ENCODE peak calls at places on chromosome 16, in four cellular contexts. One of them, this sample, is unnamed.

GRCh38 chr16:54787045-54787444 is 143.6 kb upstream of the IRX5 start:
- DNase-seq in HepG2: no peak
- DNase-seq in K562: no peak
- DNase-seq in GM12878: no peak
- DNase-seq in this sample: no peak

GRCh38 chr16:49365711-49366509 is 7.7 kb upstream of the C16orf78 start:
- DNase-seq in K562: no peak
- DNase-seq in HepG2: no peak
- DNase-seq in GM12878: peak
- DNase-seq in this sample: no peak

GRCh38 chr16:83520596-83520995 is 287.2 kb upstream of the HSBP1 start:
- DNase-seq in HepG2: no peak
- DNase-seq in K562: no peak
- DNase-seq in GM12878: no peak
- DNase-seq in this sample: no peak

GRCh38 chr16:70685061-70685937 is 554 bp downstream of the MTSS2 start:
- DNase-seq in GM12878: no peak
- DNase-seq in HepG2: no peak
- DNase-seq in K562: no peak
- DNase-seq in this sample: peak

GRCh38 chr16:20803192-20803560 is 3.1 kb downstream of the ERI2 start:
- DNase-seq in HepG2: no peak
- DNase-seq in GM12878: no peak
- DNase-seq in K562: no peak
- DNase-seq in this sample: no peak

GRCh38 chr16:84212631-84213030 is 21.7 kb downstream of the ADAD2 start:
- DNase-seq in GM12878: no peak
- DNase-seq in K562: no peak
- DNase-seq in HepG2: no peak
- DNase-seq in this sample: no peak

GRCh38 chr16:89155851-89156739 is 15.5 kb upstream of the CDH15 start:
- DNase-seq in GM12878: no peak
- DNase-seq in K562: no peak
- DNase-seq in HepG2: no peak
- DNase-seq in this sample: no peak

GRCh38 chr16:12625068-12625467 is 178.6 kb downstream of the CPPED1 start:
- DNase-seq in HepG2: no peak
- DNase-seq in GM12878: no peak
- DNase-seq in K562: no peak
- DNase-seq in this sample: no peak

GRCh38 chr16:84199861-84200260 is 8.9 kb downstream of the ADAD2 start:
- DNase-seq in K562: no peak
- DNase-seq in GM12878: no peak
- DNase-seq in HepG2: no peak
- DNase-seq in this sample: no peak

GRCh38 chr16:72255785-72256184 is 83.8 kb upstream of the PMFBP1 start:
- DNase-seq in HepG2: no peak
- DNase-seq in K562: no peak
- DNase-seq in GM12878: no peak
- DNase-seq in this sample: no peak

GRCh38 chr16:87391324-87391949 is 699 bp upstream of the MAP1LC3B start:
- DNase-seq in K562: no peak
- DNase-seq in HepG2: peak
- DNase-seq in GM12878: no peak
- DNase-seq in this sample: no peak

GRCh38 chr16:19344224-19344801 is 58.8 kb downstream of the CLEC19A start:
- DNase-seq in GM12878: no peak
- DNase-seq in HepG2: no peak
- DNase-seq in K562: no peak
- DNase-seq in this sample: no peak

GRCh38 chr16:19338335-19338734 is 52.8 kb downstream of the CLEC19A start:
- DNase-seq in GM12878: no peak
- DNase-seq in HepG2: no peak
- DNase-seq in K562: peak
- DNase-seq in this sample: peak
- TF ChIP-seq TARDBP in GM12878: no peak
- TF ChIP-seq TARDBP in HepG2: no peak
- TF ChIP-seq TARDBP in K562: no peak
- TF ChIP-seq TARDBP in this sample: no peak

GRCh38 chr16:2195316-2196161 is 866 bp downstream of the CASKIN1 start:
- DNase-seq in K562: no peak
- DNase-seq in GM12878: no peak
- DNase-seq in HepG2: no peak
- DNase-seq in this sample: no peak
- TF ChIP-seq TARDBP in K562: no peak
- TF ChIP-seq TARDBP in GM12878: no peak
- TF ChIP-seq TARDBP in HepG2: no peak
- TF ChIP-seq TARDBP in this sample: no peak

GRCh38 chr16:29705030-29705429 is 26.1 kb downstream of the QPRT start:
- DNase-seq in GM12878: no peak
- DNase-seq in HepG2: no peak
- DNase-seq in K562: no peak
- DNase-seq in this sample: no peak

GRCh38 chr16:29714396-29714795 is 31.4 kb downstream of the C16orf54 start:
- DNase-seq in GM12878: no peak
- DNase-seq in K562: no peak
- DNase-seq in HepG2: no peak
- DNase-seq in this sample: no peak

GRCh38 chr16:29712770-29713169 is 33.0 kb downstream of the C16orf54 start:
- DNase-seq in GM12878: no peak
- DNase-seq in K562: no peak
- DNase-seq in HepG2: no peak
- DNase-seq in this sample: no peak

GRCh38 chr16:29710227-29711219 is 31.5 kb downstream of the QPRT start:
- DNase-seq in GM12878: no peak
- DNase-seq in K562: peak
- DNase-seq in HepG2: peak
- DNase-seq in this sample: peak

GRCh38 chr16:29708917-29709600 is 30.1 kb downstream of the QPRT start:
- DNase-seq in HepG2: no peak
- DNase-seq in K562: no peak
- DNase-seq in GM12878: no peak
- DNase-seq in this sample: no peak
- TF ChIP-seq TARDBP in HepG2: no peak
- TF ChIP-seq TARDBP in K562: no peak
- TF ChIP-seq TARDBP in GM12878: no peak
- TF ChIP-seq TARDBP in this sample: no peak

GRCh38 chr16:78147846-78148535 is 48.5 kb downstream of the WWOX start:
- DNase-seq in GM12878: no peak
- DNase-seq in K562: no peak
- DNase-seq in HepG2: no peak
- DNase-seq in this sample: no peak

GRCh38 chr16:78146807-78147206 is 47.4 kb downstream of the WWOX start:
- DNase-seq in K562: no peak
- DNase-seq in HepG2: no peak
- DNase-seq in GM12878: no peak
- DNase-seq in this sample: no peak

GRCh38 chr16:78137782-78138616 is 38.5 kb downstream of the WWOX start:
- DNase-seq in GM12878: no peak
- DNase-seq in HepG2: no peak
- DNase-seq in K562: no peak
- DNase-seq in this sample: no peak

GRCh38 chr16:78140818-78141466 is 41.5 kb downstream of the WWOX start:
- DNase-seq in K562: no peak
- DNase-seq in GM12878: no peak
- DNase-seq in HepG2: peak
- DNase-seq in this sample: no peak

DNA sequence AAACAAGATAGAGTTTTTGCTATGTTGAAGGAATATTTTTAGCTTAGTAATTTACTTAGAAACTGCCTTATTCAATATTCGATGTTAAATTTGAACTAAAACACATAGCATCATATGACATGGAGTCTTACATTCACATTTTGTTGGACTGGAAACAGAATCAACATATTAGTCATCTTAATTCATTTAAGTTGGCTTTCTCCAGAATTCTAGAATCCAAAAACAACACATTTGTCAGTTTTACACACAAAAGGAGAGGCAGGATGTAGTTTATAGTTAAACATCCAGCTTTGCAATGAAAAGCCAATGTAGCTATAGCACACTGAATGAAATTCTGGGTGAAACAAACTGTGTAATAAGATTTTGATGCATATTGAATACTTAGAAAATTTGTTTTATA is 43.3 kb downstream of the WWOX start:
- DNase-seq in HepG2: no peak
- DNase-seq in K562: no peak
- DNase-seq in GM12878: no peak
- DNase-seq in this sample: no peak
- TF ChIP-seq TARDBP in HepG2: no peak
- TF ChIP-seq TARDBP in K562: no peak
- TF ChIP-seq TARDBP in GM12878: no peak
- TF ChIP-seq TARDBP in this sample: no peak

GRCh38 chr16:1277016-1277944 is 21.4 kb downstream of the TPSD1 start:
- DNase-seq in K562: no peak
- DNase-seq in HepG2: no peak
- DNase-seq in GM12878: no peak
- DNase-seq in this sample: no peak
- TF ChIP-seq TARDBP in K562: no peak
- TF ChIP-seq TARDBP in HepG2: no peak
- TF ChIP-seq TARDBP in GM12878: no peak
- TF ChIP-seq TARDBP in this sample: no peak

DNA sequence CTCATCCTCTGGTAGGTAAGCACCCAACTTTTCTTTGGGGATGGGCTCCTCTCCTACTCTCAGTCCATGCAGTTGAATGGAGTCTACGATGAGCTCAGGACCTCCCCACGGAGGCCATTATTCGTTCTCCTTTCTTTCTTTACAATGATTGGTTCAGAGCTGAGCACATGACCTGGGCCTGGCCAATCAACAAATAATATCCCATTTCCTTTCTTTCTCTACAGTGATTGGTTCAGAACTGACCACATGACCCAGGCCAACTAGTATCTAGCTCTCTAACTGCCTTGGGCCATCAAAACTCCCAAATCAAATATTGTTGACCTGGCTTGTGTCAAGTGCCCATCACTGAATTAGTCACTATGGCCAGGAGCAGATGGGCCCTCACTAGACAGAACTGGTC is 129.2 kb downstream of the USP31 start:
- DNase-seq in GM12878: no peak
- DNase-seq in K562: peak
- DNase-seq in HepG2: no peak
- DNase-seq in this sample: no peak
- TF ChIP-seq TARDBP in GM12878: no peak
- TF ChIP-seq TARDBP in K562: no peak
- TF ChIP-seq TARDBP in HepG2: no peak
- TF ChIP-seq TARDBP in this sample: no peak

DNA sequence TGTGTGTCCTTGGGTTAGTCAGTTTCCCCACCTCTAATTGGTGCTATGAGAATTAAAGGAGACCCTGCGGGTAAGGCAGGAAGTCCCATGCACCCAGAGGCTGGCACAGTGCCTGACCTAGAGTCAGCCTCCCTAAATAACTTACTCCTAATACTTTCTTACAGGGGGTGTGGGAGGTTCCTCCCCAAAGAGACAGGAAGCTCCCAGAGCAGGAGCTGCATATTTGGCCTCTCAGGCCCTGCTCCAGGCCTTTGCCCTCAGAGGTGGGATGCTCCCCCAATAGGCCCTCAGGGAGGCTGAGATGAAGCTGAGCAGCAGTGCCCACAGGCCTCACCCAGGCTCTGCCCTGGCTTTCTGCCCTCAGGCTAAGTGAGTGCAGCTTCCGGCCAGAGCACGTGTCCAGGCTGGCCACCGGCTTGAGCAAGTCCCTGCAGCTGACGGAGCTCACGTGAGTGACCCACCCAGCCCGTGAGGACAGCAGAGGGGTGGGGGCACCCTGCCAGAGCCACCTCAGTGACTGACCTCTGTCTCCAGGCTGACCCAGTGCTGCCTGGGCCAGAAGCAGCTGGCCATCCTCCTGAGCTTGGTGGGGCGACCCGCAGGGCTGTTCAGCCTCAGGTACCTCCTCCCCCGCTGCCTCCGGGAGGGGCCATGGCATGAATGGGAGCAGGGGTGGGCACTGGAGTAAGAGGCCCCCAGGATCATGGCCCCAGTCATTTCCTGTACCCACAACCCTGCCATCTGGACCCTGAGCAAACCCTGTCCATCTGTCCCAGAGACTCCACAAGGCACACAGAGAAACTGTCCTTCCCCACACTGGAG is 31.1 kb upstream of the CPNE2 start:
- DNase-seq in GM12878: no peak
- DNase-seq in K562: no peak
- DNase-seq in HepG2: peak
- DNase-seq in this sample: no peak
- TF ChIP-seq TARDBP in GM12878: no peak
- TF ChIP-seq TARDBP in K562: no peak
- TF ChIP-seq TARDBP in HepG2: no peak
- TF ChIP-seq TARDBP in this sample: no peak

DNA sequence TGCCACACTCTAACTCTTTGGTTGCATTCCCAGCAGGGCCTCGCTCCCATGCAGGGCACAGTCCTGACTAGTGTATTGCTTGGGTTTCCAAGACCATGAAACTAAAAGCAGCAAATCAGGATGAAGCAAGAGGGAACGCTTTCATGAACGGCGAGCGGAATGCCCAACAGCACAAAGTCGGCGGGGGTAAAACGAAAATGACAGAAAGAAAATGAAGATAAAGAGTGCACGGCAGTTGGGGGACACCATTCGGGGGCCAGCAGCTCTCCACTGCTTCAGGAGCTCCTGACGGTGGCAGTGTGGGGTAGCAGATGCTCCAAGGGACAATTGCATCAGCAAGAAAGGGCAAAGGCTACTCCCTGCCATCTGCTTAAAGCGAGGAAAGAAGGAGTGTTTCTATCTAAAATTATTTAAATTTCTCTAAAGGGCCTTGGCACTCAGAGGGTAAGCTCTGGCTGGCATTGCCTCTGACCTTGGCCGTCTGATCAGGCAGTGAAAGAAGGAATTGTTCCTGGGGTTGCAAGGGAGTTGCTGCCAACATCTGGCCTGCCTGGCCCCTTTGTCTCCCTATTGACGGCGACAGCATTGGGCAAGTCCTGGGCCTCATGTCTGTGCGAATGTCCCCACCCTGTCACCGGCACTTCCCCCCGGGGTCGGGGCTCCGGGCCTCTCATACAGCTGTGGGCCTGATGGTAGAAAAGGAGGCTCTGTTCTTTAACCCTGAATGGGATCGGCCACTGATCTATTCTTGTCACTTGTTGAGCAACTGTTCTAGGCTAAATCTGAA is 138.2 kb downstream of the CMIP start:
- DNase-seq in HepG2: peak
- DNase-seq in K562: no peak
- DNase-seq in GM12878: no peak
- DNase-seq in this sample: no peak
- TF ChIP-seq TARDBP in HepG2: peak
- TF ChIP-seq TARDBP in K562: no peak
- TF ChIP-seq TARDBP in GM12878: no peak
- TF ChIP-seq TARDBP in this sample: no peak

This sample was measured in HEK293T.